ENCODE peak calls at places on chromosomes 13 and 19, in ten cellular contexts. J is CD8-positive, alpha-beta memory T cell; N is uterus; C is myocyte; P is coronary artery; L is NCI-H1417; R is HT-29; W is naive thymus-derived CD8-positive, alpha-beta T cell; F is stimulated activated CD4-positive, alpha-beta T cell treated with anti-CD3 and anti-CD28 coated beads, Interleukin-4, amount 100 ng/mL, for 4 hours; E is NCI-H2227 treated with DMSO at 0.1 percent for 48 hours. U is an unnamed sample.

GRCh38 chr13:23488442-23488841 is 54.9 kb upstream of the SACS start:
- DNase-seq in J (peak), N (no peak), C (peak), P (no peak), L (no peak), R (peak), W (no peak), F (no peak), E (no peak), U (no peak)

GRCh38 chr13:18956473-18957078 is 225.0 kb downstream of the TUBA3C start:
- DNase-seq in J (no peak), N (no peak), C (no peak), P (no peak), L (no peak), R (no peak), W (no peak), F (no peak), E (no peak), U (no peak)

GRCh38 chr19:35229601-35230000 is 1.1 kb upstream of the FAM187B start:
- DNase-seq in J (no peak), N (no peak), C (no peak), P (peak), L (no peak), R (no peak), W (no peak), F (no peak), E (no peak), U (no peak)

GRCh38 chr19:52296773-52297600 is at the start of gene ZNF480:
- DNase-seq in J (peak), N (peak), C (peak), P (peak), L (peak), R (peak), W (peak), F (peak), E (peak), U (peak)

GRCh38 chr13:49436890-49437289 is 7.0 kb downstream of the CAB39L start:
- DNase-seq in J (no peak), N (peak), C (peak), P (no peak), L (no peak), R (peak), W (no peak), F (no peak), E (peak), U (no peak)

GRCh38 chr13:32214073-32214472 is 101.1 kb downstream of the ZAR1L start:
- DNase-seq in J (no peak), N (no peak), C (no peak), P (no peak), L (no peak), R (no peak), W (no peak), F (no peak), E (no peak), U (no peak)

GRCh38 chr19:51702103-51702753 is 9.1 kb downstream of the SPACA6 start:
- DNase-seq in J (no peak), N (peak), C (no peak), P (peak), L (no peak), R (peak), W (peak), F (peak), E (no peak), U (no peak)

GRCh38 chr19:6393074-6393981 is at the start of gene GTF2F1:
- DNase-seq in J (peak), N (peak), C (peak), P (peak), L (peak), R (peak), W (peak), F (peak), E (peak), U (peak)

GRCh38 chr19:15199219-15199651 is 1.6 kb downstream of the NOTCH3 start:
- DNase-seq in J (no peak), N (no peak), C (no peak), P (no peak), L (no peak), R (no peak), W (no peak), F (no peak), E (no peak), U (no peak)

GRCh38 chr19:45103625-45104319 is 10.8 kb downstream of the PPP1R37 start:
- DNase-seq in J (no peak), N (no peak), C (no peak), P (no peak), L (peak), R (no peak), W (no peak), F (no peak), E (no peak), U (no peak)

GRCh38 chr13:106213028-106213427 is 322.4 kb downstream of the EFNB2 start:
- DNase-seq in J (no peak), N (no peak), C (no peak), P (no peak), L (no peak), R (no peak), W (no peak), F (no peak), E (no peak), U (no peak)

GRCh38 chr19:1424182-1424955 is 13.8 kb upstream of the RPS15 start:
- DNase-seq in J (no peak), N (no peak), C (no peak), P (no peak), L (peak), R (no peak), W (no peak), F (no peak), E (no peak), U (no peak)

GRCh38 chr13:33493672-33494365 is 208.3 kb upstream of the STARD13 start:
- DNase-seq in J (no peak), N (no peak), C (no peak), P (no peak), L (no peak), R (peak), W (no peak), F (no peak), E (no peak), U (no peak)

GRCh38 chr19:7272856-7273578 is 21.2 kb downstream of the INSR start:
- DNase-seq in J (no peak), N (no peak), C (no peak), P (no peak), L (no peak), R (no peak), W (no peak), F (no peak), E (no peak), U (no peak)

GRCh38 chr13:95714142-95714832 is 37.3 kb downstream of the DNAJC3 start:
- DNase-seq in J (no peak), N (no peak), C (no peak), P (no peak), L (no peak), R (peak), W (no peak), F (no peak), E (no peak), U (no peak)

GRCh38 chr19:53507523-53508442 is 30.2 kb upstream of the ZNF331 start:
- DNase-seq in J (no peak), N (no peak), C (peak), P (no peak), L (no peak), R (no peak), W (no peak), F (no peak), E (no peak), U (no peak)

GRCh38 chr13:44902793-44903192 is 86.5 kb downstream of the NUFIP1 start:
- DNase-seq in J (no peak), N (no peak), C (no peak), P (no peak), L (no peak), R (no peak), W (no peak), F (no peak), E (no peak), U (no peak)

GRCh38 chr13:32783067-32783466 is 196.8 kb downstream of the PDS5B start:
- DNase-seq in J (no peak), N (no peak), C (peak), P (no peak), L (no peak), R (no peak), W (no peak), F (peak), E (no peak), U (no peak)

GRCh38 chr19:42129399-42130253 is 2.6 kb downstream of the POU2F2 start:
- DNase-seq in J (peak), N (no peak), C (peak), P (no peak), L (no peak), R (no peak), W (no peak), F (no peak), E (no peak), U (peak)

GRCh38 chr13:21998279-21998678 is 327.4 kb downstream of the FGF9 start:
- DNase-seq in J (no peak), N (no peak), C (no peak), P (no peak), L (peak), R (peak), W (no peak), F (no peak), E (no peak), U (no peak)

GRCh38 chr19:11288349-11288748 is 7.6 kb upstream of the TSPAN16 start:
- DNase-seq in J (no peak), N (no peak), C (no peak), P (no peak), L (no peak), R (peak), W (no peak), F (no peak), E (no peak), U (no peak)

GRCh38 chr19:38389101-38389925 is 816 bp downstream of the SPRED3 start:
- DNase-seq in J (no peak), N (peak), C (peak), P (no peak), L (peak), R (no peak), W (no peak), F (no peak), E (peak), U (no peak)

GRCh38 chr13:64278493-64278892 is 2862.8 kb upstream of the PCDH20 start:
- DNase-seq in J (no peak), N (no peak), C (peak), P (no peak), L (no peak), R (no peak), W (no peak), F (no peak), E (no peak), U (no peak)

GRCh38 chr19:7883796-7884570 is 4.3 kb upstream of the LRRC8E start:
- DNase-seq in J (no peak), N (no peak), C (no peak), P (no peak), L (no peak), R (no peak), W (no peak), F (no peak), E (no peak), U (no peak)

GRCh38 chr19:11446652-11447301 is 11.3 kb downstream of the PRKCSH start:
- DNase-seq in J (no peak), N (peak), C (peak), P (no peak), L (peak), R (no peak), W (no peak), F (peak), E (no peak), U (no peak)

GRCh38 chr13:92433386-92433785 is 793.2 kb upstream of the GPC6 start:
- DNase-seq in J (no peak), N (no peak), C (no peak), P (no peak), L (no peak), R (no peak), W (no peak), F (no peak), E (no peak), U (no peak)

GRCh38 chr13:73556902-73557301 is 498.1 kb downstream of the KLF5 start:
- DNase-seq in J (no peak), N (no peak), C (peak), P (no peak), L (no peak), R (peak), W (no peak), F (no peak), E (no peak), U (no peak)

GRCh38 chr13:37138169-37138568 is 32.7 kb upstream of the CSNK1A1L start:
- DNase-seq in J (no peak), N (no peak), C (peak), P (no peak), L (no peak), R (peak), W (no peak), F (no peak), E (no peak), U (peak)

GRCh38 chr19:3740431-3740830 is 21.1 kb downstream of the APBA3 start:
- DNase-seq in J (no peak), N (no peak), C (no peak), P (no peak), L (no peak), R (no peak), W (no peak), F (no peak), E (no peak), U (no peak)

GRCh38 chr13:45500492-45501174 is 35.9 kb downstream of the COG3 start:
- DNase-seq in J (no peak), N (no peak), C (peak), P (no peak), L (no peak), R (peak), W (no peak), F (no peak), E (no peak), U (no peak)

GRCh38 chr19:50794074-50794777 is 4.0 kb downstream of the ACP4 start:
- DNase-seq in J (no peak), N (no peak), C (no peak), P (no peak), L (peak), R (peak), W (no peak), F (no peak), E (no peak), U (peak)

U was measured in DMS 273 treated with DMSO at 0.1 percent for 48 hours.